ENCODE peak calls at places on chromosomes 16 and 17, in seven cellular contexts. U is fibroblast of pulmonary artery, J is lower lobe of right lung, H is heart left ventricle, E is HCT116, Q is tibial nerve, T is NB4. M is an unnamed sample.
A peak's percentile ranks its signal among the peaks of the same experiment; 100 is the strongest.

GRCh38 chr16:54879681-54880080 is 51.0 kb upstream of the IRX5 start:
- DNase-seq in U (no peak), J (no peak), H (no peak), E (no peak), Q (no peak), T (no peak), M (no peak)

GRCh38 chr17:78361227-78361683 is 1.4 kb upstream of the SOCS3 start:
- DNase-seq in U (no peak), J (no peak), H (no peak), E (no peak), Q (no peak), T (no peak), M (no peak)

GRCh38 chr17:50129946-50130777 is at the start of gene SAMD14:
- DNase-seq in U (no peak), J (no peak), H (peak; percentile 50), E (no peak), Q (no peak), T (no peak), M (no peak)

GRCh38 chr17:31585280-31585630 is 193.8 kb downstream of the RAB11FIP4 start:
- DNase-seq in U (no peak), J (no peak), H (no peak), E (no peak), Q (no peak), T (no peak), M (no peak)

GRCh38 chr16:27359615-27360014 is 42.4 kb upstream of the IL21R start:
- DNase-seq in U (no peak), J (no peak), H (no peak), E (no peak), Q (no peak), T (no peak), M (no peak)

GRCh38 chr17:32519769-32520701 is 33.2 kb downstream of the CDK5R1 start:
- DNase-seq in U (no peak), J (no peak), H (peak; percentile 37), E (no peak), Q (no peak), T (no peak), M (no peak)

GRCh38 chr17:45934044-45934979 is 40.0 kb downstream of the MAPT start:
- DNase-seq in U (no peak), J (no peak), H (no peak), E (no peak), Q (no peak), T (no peak), M (no peak)

GRCh38 chr17:77770331-77771105 is 188.0 kb upstream of the TNRC6C start:
- DNase-seq in U (peak; percentile 68), J (no peak), H (peak; percentile 36), E (no peak), Q (no peak), T (peak; percentile 22), M (no peak)

GRCh38 chr17:63675231-63675606 is 24.7 kb downstream of the LIMD2 start:
- DNase-seq in U (peak; percentile 36), J (no peak), H (peak; percentile 43), E (no peak), Q (no peak), T (peak; percentile 34), M (no peak)

GRCh38 chr16:56657555-56658430 is at the start of gene MT1F:
- DNase-seq in U (peak; percentile 29), J (peak; percentile 94), H (peak; percentile 67), E (peak; percentile 83), Q (peak; percentile 62), T (peak; percentile 90), M (peak; percentile 45)

GRCh38 chr17:48352630-48353029 is 77.4 kb downstream of the SKAP1 start:
- DNase-seq in U (no peak), J (no peak), H (no peak), E (no peak), Q (no peak), T (no peak), M (no peak)

GRCh38 chr17:5821813-5822212 is 237.5 kb upstream of the NLRP1 start:
- DNase-seq in U (no peak), J (no peak), H (no peak), E (no peak), Q (no peak), T (no peak), M (no peak)

GRCh38 chr16:67636713-67637112 is 8.2 kb upstream of the CARMIL2 start:
- DNase-seq in U (no peak), J (no peak), H (no peak), E (no peak), Q (no peak), T (no peak), M (no peak)

GRCh38 chr16:72983728-72984350 is 64.1 kb downstream of the ZFHX3 start:
- DNase-seq in U (no peak), J (no peak), H (no peak), E (no peak), Q (no peak), T (no peak), M (peak; percentile 94)

GRCh38 chr17:19940722-19941464 is 36.7 kb downstream of the AKAP10 start:
- DNase-seq in U (peak; percentile 64), J (no peak), H (no peak), E (no peak), Q (no peak), T (no peak), M (peak; percentile 88)

GRCh38 chr16:85389679-85390470 is 223.2 kb upstream of the GSE1 start:
- DNase-seq in U (no peak), J (peak; percentile 36), H (peak; percentile 11), E (no peak), Q (no peak), T (no peak), M (no peak)

GRCh38 chr17:32445075-32445427 is 741 bp downstream of the PSMD11 start:
- DNase-seq in U (peak; percentile 57), J (no peak), H (no peak), E (no peak), Q (no peak), T (peak; percentile 58), M (no peak)

GRCh38 chr16:3174618-3175148 is 13.3 kb upstream of the OR1F1 start:
- DNase-seq in U (no peak), J (peak; percentile 17), H (no peak), E (no peak), Q (no peak), T (no peak), M (no peak)

GRCh38 chr16:3171181-3171854 is 16.7 kb upstream of the OR1F1 start:
- DNase-seq in U (no peak), J (peak; percentile 39), H (no peak), E (no peak), Q (no peak), T (peak; percentile 57), M (no peak)

GRCh38 chr16:3171855-3172593 is 16.0 kb upstream of the OR1F1 start:
- DNase-seq in U (no peak), J (peak; percentile 31), H (no peak), E (no peak), Q (no peak), T (peak; percentile 54), M (no peak)

GRCh38 chr16:3175157-3176153 is 12.5 kb upstream of the OR1F1 start:
- DNase-seq in U (no peak), J (peak; percentile 45), H (no peak), E (peak; percentile 80), Q (no peak), T (peak; percentile 40), M (no peak)

GRCh38 chr16:3173892-3174617 is 13.9 kb upstream of the OR1F1 start:
- DNase-seq in U (no peak), J (peak; percentile 29), H (no peak), E (no peak), Q (no peak), T (peak; percentile 73), M (no peak)
- TF ChIP-seq CTCF in U (peak; percentile 34), J (peak; percentile 8), H (no peak), E (no peak), Q (no peak), T (peak; percentile 79), M (no peak)

DNA sequence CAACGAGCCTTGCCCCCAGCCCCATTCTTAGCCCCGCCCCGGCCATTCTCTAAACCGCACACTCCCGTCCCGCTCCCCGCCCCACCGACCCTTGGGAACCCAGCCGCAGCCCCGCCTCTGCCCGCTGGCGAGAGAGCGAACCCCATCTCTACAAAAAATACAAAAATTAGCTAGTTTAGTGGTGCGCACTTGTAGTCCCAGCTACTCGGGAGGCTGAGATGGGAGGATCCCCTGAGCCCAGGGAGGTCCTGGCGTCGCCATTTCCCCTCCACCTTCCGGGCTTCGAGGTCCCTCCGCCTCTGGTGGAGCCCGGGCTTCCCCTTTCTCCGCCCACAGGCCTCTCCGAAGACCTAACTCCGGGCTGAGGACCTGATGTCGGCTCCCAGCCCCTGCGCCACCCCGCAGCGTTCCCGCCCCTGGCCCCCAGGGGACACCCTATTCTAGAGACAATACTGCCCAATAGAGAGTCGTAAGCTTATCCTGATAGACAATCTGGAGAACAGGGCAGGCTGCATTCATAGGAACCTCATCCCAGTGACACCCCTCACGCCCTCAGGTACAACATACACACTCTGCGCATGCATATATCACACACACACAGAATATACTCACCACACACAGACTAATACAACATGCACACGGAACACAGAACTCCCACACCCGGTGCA is 483 bp upstream of the PROCA1 start:
- DNase-seq in U (no peak), J (peak; percentile 82), H (peak; percentile 71), E (no peak), Q (peak; percentile 19), T (peak; percentile 95), M (no peak)
- TF ChIP-seq CTCF in U (no peak), J (no peak), H (no peak), E (no peak), Q (no peak), T (no peak), M (no peak)

DNA sequence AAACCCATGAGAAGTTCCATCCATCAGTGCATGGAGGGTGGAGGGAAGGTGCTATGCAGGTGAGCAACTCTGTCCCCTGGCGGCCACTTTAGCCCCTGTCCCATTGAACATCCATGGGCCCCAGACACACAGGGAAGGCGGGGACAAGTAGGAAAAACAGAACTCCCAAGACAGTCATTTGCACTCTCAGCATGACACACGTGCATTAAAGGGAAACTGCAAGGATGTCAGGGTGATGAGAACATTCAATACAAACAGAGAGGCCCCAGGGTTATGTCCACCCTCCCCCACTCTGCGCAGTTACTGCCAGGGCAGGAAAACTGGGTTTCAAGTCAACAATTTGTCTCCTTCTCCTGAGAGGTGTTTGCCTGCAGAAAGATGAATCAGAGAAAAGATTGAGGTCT is 44.0 kb upstream of the AKTIP start:
- DNase-seq in U (peak; percentile 23), J (no peak), H (no peak), E (peak; percentile 15), Q (no peak), T (no peak), M (no peak)
- TF ChIP-seq CTCF in U (peak; percentile 26), J (no peak), H (no peak), E (no peak), Q (no peak), T (no peak), M (peak; percentile 31)

DNA sequence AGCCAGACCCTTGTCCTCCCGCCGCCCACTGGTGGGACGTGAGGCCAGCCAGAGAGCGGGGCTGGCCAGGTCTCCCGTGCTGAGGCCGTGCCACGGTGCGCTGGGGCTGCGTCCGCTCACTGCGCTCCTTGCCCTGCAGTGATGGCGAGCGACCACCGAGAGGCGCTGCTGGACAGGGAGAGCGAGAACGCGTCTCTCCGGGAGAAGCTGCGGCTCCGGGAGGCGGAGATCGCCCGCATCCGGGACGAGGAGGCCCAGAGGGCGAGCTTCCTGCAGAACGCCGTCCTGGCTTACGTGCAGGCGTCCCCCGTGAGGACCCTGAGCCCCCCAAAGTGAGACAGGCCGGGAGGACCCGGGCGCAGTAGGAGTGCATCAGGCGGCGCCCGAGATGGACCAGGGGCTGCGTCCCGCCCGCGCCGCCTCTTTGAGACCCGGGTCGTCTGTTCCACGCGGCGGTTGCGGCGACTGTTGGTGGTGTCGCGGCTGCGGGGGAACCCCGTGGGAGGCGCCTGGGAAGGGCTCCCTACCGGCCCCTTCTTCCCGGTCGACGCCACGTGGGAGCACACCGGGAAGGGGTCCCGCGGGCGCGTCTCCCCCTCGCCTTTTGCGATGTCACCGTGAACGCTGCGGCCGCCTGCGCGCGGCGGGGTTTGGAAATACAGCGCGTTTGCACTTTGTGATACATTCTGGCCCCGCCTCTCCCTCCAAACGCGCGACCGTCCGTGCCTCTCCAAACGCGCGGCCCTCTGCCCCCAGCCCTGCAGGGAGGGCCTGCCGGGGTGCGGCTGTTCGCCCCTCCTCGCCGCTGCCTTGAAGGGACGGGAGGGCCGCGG is 792 bp upstream of the RAC3 start:
- DNase-seq in U (peak; percentile 89), J (peak; percentile 89), H (peak; percentile 85), E (peak; percentile 72), Q (peak; percentile 80), T (peak; percentile 90), M (peak; percentile 51)
- TF ChIP-seq CTCF in U (peak; percentile 71), J (peak; percentile 96), H (peak; percentile 92), E (peak; percentile 94), Q (peak; percentile 99), T (peak; percentile 32), M (peak; percentile 99)

M was measured in LNCaP clone FGC.